ENCODE peak calls at places on chromosomes 4 and X, in ten cellular contexts. T is HepG2, D is body of pancreas, F is left lung, Q is pancreas, J is heart left ventricle, K is endothelial cell of umbilical vein, S is A549, E is hepatocyte, L is H1. G is an unnamed sample.

GRCh38 chr4:86497131-86497530 is 97.0 kb upstream of the PTPN13 start:
- DNase-seq in S (no peak), E (peak), K (no peak), J (no peak), T (no peak), F (no peak), D (no peak), Q (no peak), L (no peak), G (no peak)

GRCh38 chrX:13808865-13809264 is 8.0 kb downstream of the GPM6B start:
- DNase-seq in E (no peak), F (no peak), K (no peak), L (no peak), T (no peak), D (no peak), Q (no peak), J (no peak), S (no peak), G (no peak)

GRCh38 chr4:159003420-159004253 is 99.2 kb upstream of the RAPGEF2 start:
- DNase-seq in S (no peak), T (no peak), L (no peak), D (no peak), J (no peak), E (no peak), F (no peak), K (peak), Q (no peak), G (no peak)

GRCh38 chrX:17030092-17030491 is 83.6 kb downstream of the REPS2 start:
- DNase-seq in F (no peak), L (no peak), D (no peak), K (no peak), E (no peak), Q (no peak), J (no peak), S (no peak), T (no peak), G (no peak)

GRCh38 chrX:130994671-130995070 is 63.5 kb upstream of the ARHGAP36 start:
- DNase-seq in T (no peak), J (no peak), F (no peak), S (peak), Q (no peak), L (peak), E (peak), D (no peak), K (peak), G (no peak)

GRCh38 chr4:114773341-114773740 is 174.7 kb downstream of the UGT8 start:
- DNase-seq in S (no peak), K (no peak), F (no peak), D (no peak), Q (no peak), J (no peak), E (no peak), T (no peak), L (no peak), G (no peak)

GRCh38 chrX:46029777-46030176 is 515.4 kb downstream of the ZNF674 start:
- DNase-seq in K (no peak), E (no peak), Q (no peak), D (no peak), F (no peak), L (no peak), J (no peak), S (no peak), T (no peak), G (no peak)

GRCh38 chr4:117755438-117755837 is 278.8 kb upstream of the NDST3 start:
- DNase-seq in F (no peak), L (no peak), D (no peak), K (no peak), J (no peak), S (no peak), Q (no peak), T (no peak), E (no peak), G (no peak)

GRCh38 chr4:159685406-159686092 is 582.7 kb downstream of the RAPGEF2 start:
- DNase-seq in Q (no peak), S (no peak), D (no peak), T (no peak), K (no peak), L (no peak), J (no peak), E (no peak), F (no peak), G (no peak)

GRCh38 chrX:30301977-30302376 is 7.2 kb downstream of the NR0B1 start:
- DNase-seq in D (no peak), J (no peak), L (no peak), F (no peak), K (no peak), T (no peak), Q (no peak), E (peak), S (no peak), G (no peak)

GRCh38 chr4:135838889-135839288 is 1637.3 kb upstream of the PABPC4L start:
- DNase-seq in F (no peak), J (no peak), D (no peak), T (no peak), Q (no peak), E (peak), K (peak), S (peak), L (no peak), G (no peak)

GRCh38 chr4:101346562-101347266 is 612 bp downstream of the PPP3CA start:
- DNase-seq in K (peak), S (peak), T (peak), F (peak), D (peak), J (peak), L (peak), E (peak), Q (peak), G (peak)

GRCh38 chr4:8355306-8355705 is 85.2 kb downstream of the ACOX3 start:
- DNase-seq in F (no peak), S (no peak), T (no peak), D (no peak), J (no peak), L (no peak), Q (no peak), E (no peak), K (no peak), G (no peak)

GRCh38 chr4:70902577-70903281 is 560 bp downstream of the MOB1B start:
- DNase-seq in F (no peak), E (no peak), L (no peak), S (peak), J (no peak), T (no peak), D (no peak), K (peak), Q (no peak), G (peak)

GRCh38 chrX:10137516-10137915 is 19.3 kb upstream of the CLCN4 start:
- DNase-seq in E (no peak), L (no peak), T (no peak), D (no peak), S (no peak), Q (no peak), J (no peak), K (no peak), F (no peak), G (no peak)

GRCh38 chr4:149101649-149102048 is 659.4 kb upstream of the NR3C2 start:
- DNase-seq in K (no peak), J (no peak), L (no peak), D (no peak), S (no peak), Q (no peak), F (no peak), E (no peak), T (no peak), G (no peak)

GRCh38 chr4:74097631-74098550 is 1.1 kb downstream of the CXCL2 start:
- DNase-seq in T (no peak), L (no peak), J (no peak), K (peak), D (no peak), E (peak), Q (no peak), F (no peak), S (no peak), G (no peak)

GRCh38 chrX:3697701-3698279 is 15.7 kb downstream of the PRKX start:
- DNase-seq in D (peak), S (no peak), L (no peak), T (no peak), F (no peak), E (peak), J (peak), Q (peak), K (peak), G (no peak)

GRCh38 chrX:66046612-66047235 is 6.8 kb upstream of the VSIG4 start:
- DNase-seq in E (no peak), J (no peak), L (no peak), D (no peak), K (no peak), F (no peak), S (no peak), T (no peak), Q (no peak), G (no peak)

GRCh38 chr4:56690393-56690971 is 9.4 kb upstream of the HOPX start:
- DNase-seq in L (no peak), D (no peak), J (no peak), Q (no peak), T (no peak), S (no peak), K (no peak), E (no peak), F (no peak), G (no peak)
- TF ChIP-seq CTCF in L (peak), D (no peak), J (no peak), Q (no peak), T (no peak), S (no peak), K (no peak), E (no peak), F (no peak), G (no peak)

GRCh38 chrX:71638409-71638808 is 20.1 kb upstream of the CXCR3 start:
- DNase-seq in F (no peak), T (no peak), D (no peak), E (no peak), S (no peak), Q (no peak), K (no peak), L (no peak), J (no peak), G (no peak)

GRCh38 chrX:71640002-71640401 is 21.7 kb upstream of the CXCR3 start:
- DNase-seq in Q (no peak), J (no peak), D (no peak), S (no peak), F (no peak), L (no peak), T (no peak), K (no peak), E (no peak), G (no peak)

GRCh38 chrX:71636438-71637252 is 18.3 kb upstream of the CXCR3 start:
- DNase-seq in F (no peak), D (no peak), J (no peak), K (peak), E (no peak), T (no peak), S (no peak), L (no peak), Q (no peak), G (no peak)

GRCh38 chrX:71637848-71638247 is 19.5 kb upstream of the CXCR3 start:
- DNase-seq in Q (no peak), L (no peak), F (no peak), D (no peak), E (no peak), S (no peak), J (no peak), K (peak), T (no peak), G (no peak)

GRCh38 chrX:71637253-71637618 is 18.9 kb upstream of the CXCR3 start:
- DNase-seq in Q (no peak), J (no peak), E (no peak), L (no peak), D (no peak), T (no peak), F (no peak), S (no peak), K (no peak), G (no peak)
- H3K27ac ChIP-seq in Q (no peak), J (no peak), E (no peak), L (no peak), D (no peak), T (no peak), F (no peak), S (no peak), K (peak), G (no peak)

GRCh38 chrX:72051589-72051988 is 80.1 kb downstream of the RTL5 start:
- DNase-seq in T (no peak), L (no peak), S (no peak), Q (no peak), J (no peak), K (no peak), F (no peak), D (no peak), E (no peak), G (peak)

GRCh38 chrX:72050011-72050410 is 81.7 kb downstream of the RTL5 start:
- DNase-seq in F (no peak), S (no peak), K (peak), T (no peak), J (no peak), Q (no peak), L (no peak), E (no peak), D (no peak), G (peak)

GRCh38 chrX:72054776-72055495 is 76.8 kb downstream of the RTL5 start:
- DNase-seq in T (no peak), E (no peak), Q (no peak), K (no peak), L (no peak), J (no peak), S (no peak), D (no peak), F (no peak), G (peak)

GRCh38 chrX:72053508-72053907 is 78.2 kb downstream of the RTL5 start:
- DNase-seq in K (no peak), J (no peak), F (no peak), S (no peak), T (no peak), L (no peak), Q (no peak), D (no peak), E (no peak), G (peak)

GRCh38 chrX:72052415-72053090 is 79.2 kb downstream of the RTL5 start:
- DNase-seq in D (no peak), E (no peak), L (no peak), J (no peak), Q (no peak), S (no peak), K (peak), T (no peak), F (no peak), G (peak)
- H3K4me3 ChIP-seq in D (no peak), E (no peak), L (no peak), J (no peak), Q (no peak), S (no peak), K (no peak), T (no peak), F (no peak), G (no peak)

DNA sequence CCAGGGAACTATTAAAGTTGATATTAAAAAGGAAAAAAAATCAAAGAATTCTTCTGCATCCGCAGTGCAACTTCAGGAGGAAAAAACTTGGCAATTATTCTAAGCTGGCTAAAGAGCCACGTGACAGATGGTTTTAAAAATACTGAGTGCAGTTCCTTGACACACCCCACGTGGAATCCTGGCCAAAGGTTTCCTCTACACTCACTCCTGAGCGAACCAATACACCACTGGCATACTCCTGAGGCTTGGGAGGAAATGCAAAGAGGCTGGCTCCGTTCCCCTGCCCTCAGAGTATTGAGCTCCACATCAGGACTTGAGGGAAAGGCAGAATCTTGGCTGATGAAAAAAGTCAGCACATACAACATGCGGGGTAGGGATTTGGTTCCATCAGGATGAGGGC is 133.8 kb upstream of the ATP6AP2 start:
- DNase-seq in L (no peak), E (no peak), S (no peak), F (no peak), Q (no peak), K (no peak), D (no peak), T (no peak), J (no peak), G (no peak)
- TF ChIP-seq CTCF in L (no peak), E (no peak), S (no peak), F (no peak), Q (no peak), K (no peak), D (no peak), T (no peak), J (no peak), G (no peak)